ENCODE peak calls at places on chromosome 12, in nine cellular contexts. One of them, this sample, is unnamed.

GRCh38 chr12:99444859-99445316 is 202.7 kb upstream of the GARIN6 start:
- DNase-seq in H1: no peak
- DNase-seq in transverse colon: no peak
- DNase-seq in GM12891: no peak
- DNase-seq in sigmoid colon: no peak
- DNase-seq in HepG2: no peak
- DNase-seq in suprapubic skin: no peak
- DNase-seq in HCT116: no peak
- DNase-seq in prostate gland: no peak
- DNase-seq in this sample: no peak

GRCh38 chr12:63294327-63294632 is 143.3 kb upstream of the AVPR1A start:
- DNase-seq in GM12891: no peak
- DNase-seq in H1: no peak
- DNase-seq in HepG2: peak
- DNase-seq in suprapubic skin: no peak
- DNase-seq in HCT116: peak
- DNase-seq in prostate gland: no peak
- DNase-seq in transverse colon: no peak
- DNase-seq in sigmoid colon: no peak
- DNase-seq in this sample: no peak

GRCh38 chr12:101823891-101824290 is 6.9 kb downstream of the GNPTAB start:
- DNase-seq in transverse colon: peak
- DNase-seq in HCT116: peak
- DNase-seq in GM12891: no peak
- DNase-seq in HepG2: peak
- DNase-seq in suprapubic skin: no peak
- DNase-seq in prostate gland: peak
- DNase-seq in sigmoid colon: peak
- DNase-seq in H1: peak
- DNase-seq in this sample: peak

GRCh38 chr12:120346681-120347080 is 19.1 kb upstream of the PLA2G1B start:
- DNase-seq in H1: no peak
- DNase-seq in suprapubic skin: no peak
- DNase-seq in HepG2: no peak
- DNase-seq in prostate gland: no peak
- DNase-seq in sigmoid colon: no peak
- DNase-seq in HCT116: no peak
- DNase-seq in GM12891: no peak
- DNase-seq in transverse colon: no peak
- DNase-seq in this sample: no peak

GRCh38 chr12:119748512-119748911 is 80.6 kb downstream of the PRKAB1 start:
- DNase-seq in H1: no peak
- DNase-seq in HepG2: no peak
- DNase-seq in transverse colon: no peak
- DNase-seq in prostate gland: no peak
- DNase-seq in sigmoid colon: no peak
- DNase-seq in GM12891: no peak
- DNase-seq in suprapubic skin: no peak
- DNase-seq in HCT116: no peak
- DNase-seq in this sample: no peak

GRCh38 chr12:50174971-50175715 is 8.0 kb upstream of the CERS5 start:
- DNase-seq in GM12891: no peak
- DNase-seq in transverse colon: no peak
- DNase-seq in HCT116: peak
- DNase-seq in suprapubic skin: no peak
- DNase-seq in HepG2: peak
- DNase-seq in prostate gland: peak
- DNase-seq in H1: no peak
- DNase-seq in sigmoid colon: no peak
- DNase-seq in this sample: no peak

GRCh38 chr12:65432606-65433005 is 154.1 kb downstream of the MSRB3 start:
- DNase-seq in HCT116: no peak
- DNase-seq in H1: no peak
- DNase-seq in suprapubic skin: no peak
- DNase-seq in GM12891: no peak
- DNase-seq in HepG2: no peak
- DNase-seq in sigmoid colon: no peak
- DNase-seq in prostate gland: no peak
- DNase-seq in transverse colon: no peak
- DNase-seq in this sample: no peak

GRCh38 chr12:65430571-65431306 is 152.3 kb downstream of the MSRB3 start:
- DNase-seq in suprapubic skin: no peak
- DNase-seq in HepG2: peak
- DNase-seq in sigmoid colon: no peak
- DNase-seq in HCT116: peak
- DNase-seq in prostate gland: no peak
- DNase-seq in GM12891: no peak
- DNase-seq in H1: no peak
- DNase-seq in transverse colon: no peak
- DNase-seq in this sample: no peak

GRCh38 chr12:130161261-130162231 is 718 bp upstream of the FZD10 start:
- DNase-seq in sigmoid colon: no peak
- DNase-seq in suprapubic skin: no peak
- DNase-seq in prostate gland: peak
- DNase-seq in transverse colon: peak
- DNase-seq in HepG2: no peak
- DNase-seq in H1: peak
- DNase-seq in GM12891: no peak
- DNase-seq in HCT116: no peak
- DNase-seq in this sample: no peak

GRCh38 chr12:106595268-106595667 is 12.5 kb downstream of the RFX4 start:
- DNase-seq in sigmoid colon: no peak
- DNase-seq in suprapubic skin: no peak
- DNase-seq in HepG2: no peak
- DNase-seq in GM12891: no peak
- DNase-seq in prostate gland: no peak
- DNase-seq in transverse colon: no peak
- DNase-seq in H1: no peak
- DNase-seq in HCT116: no peak
- DNase-seq in this sample: no peak

GRCh38 chr12:53299101-53299453 is 418 bp upstream of the MYG1 start:
- DNase-seq in suprapubic skin: no peak
- DNase-seq in HepG2: peak
- DNase-seq in HCT116: peak
- DNase-seq in transverse colon: no peak
- DNase-seq in GM12891: no peak
- DNase-seq in prostate gland: no peak
- DNase-seq in sigmoid colon: no peak
- DNase-seq in H1: no peak
- DNase-seq in this sample: no peak

GRCh38 chr12:53298154-53298553 is 1.3 kb upstream of the MYG1 start:
- DNase-seq in sigmoid colon: no peak
- DNase-seq in suprapubic skin: no peak
- DNase-seq in H1: no peak
- DNase-seq in transverse colon: no peak
- DNase-seq in HepG2: no peak
- DNase-seq in GM12891: no peak
- DNase-seq in prostate gland: no peak
- DNase-seq in HCT116: no peak
- DNase-seq in this sample: no peak

GRCh38 chr12:53300187-53300586 is 692 bp downstream of the MYG1 start:
- DNase-seq in transverse colon: no peak
- DNase-seq in HepG2: no peak
- DNase-seq in prostate gland: no peak
- DNase-seq in sigmoid colon: no peak
- DNase-seq in H1: no peak
- DNase-seq in HCT116: no peak
- DNase-seq in suprapubic skin: no peak
- DNase-seq in GM12891: no peak
- DNase-seq in this sample: no peak

GRCh38 chr12:53302903-53303302 is 3.4 kb downstream of the MYG1 start:
- DNase-seq in GM12891: no peak
- DNase-seq in transverse colon: no peak
- DNase-seq in prostate gland: no peak
- DNase-seq in HCT116: no peak
- DNase-seq in H1: no peak
- DNase-seq in sigmoid colon: no peak
- DNase-seq in suprapubic skin: no peak
- DNase-seq in HepG2: no peak
- DNase-seq in this sample: no peak

DNA sequence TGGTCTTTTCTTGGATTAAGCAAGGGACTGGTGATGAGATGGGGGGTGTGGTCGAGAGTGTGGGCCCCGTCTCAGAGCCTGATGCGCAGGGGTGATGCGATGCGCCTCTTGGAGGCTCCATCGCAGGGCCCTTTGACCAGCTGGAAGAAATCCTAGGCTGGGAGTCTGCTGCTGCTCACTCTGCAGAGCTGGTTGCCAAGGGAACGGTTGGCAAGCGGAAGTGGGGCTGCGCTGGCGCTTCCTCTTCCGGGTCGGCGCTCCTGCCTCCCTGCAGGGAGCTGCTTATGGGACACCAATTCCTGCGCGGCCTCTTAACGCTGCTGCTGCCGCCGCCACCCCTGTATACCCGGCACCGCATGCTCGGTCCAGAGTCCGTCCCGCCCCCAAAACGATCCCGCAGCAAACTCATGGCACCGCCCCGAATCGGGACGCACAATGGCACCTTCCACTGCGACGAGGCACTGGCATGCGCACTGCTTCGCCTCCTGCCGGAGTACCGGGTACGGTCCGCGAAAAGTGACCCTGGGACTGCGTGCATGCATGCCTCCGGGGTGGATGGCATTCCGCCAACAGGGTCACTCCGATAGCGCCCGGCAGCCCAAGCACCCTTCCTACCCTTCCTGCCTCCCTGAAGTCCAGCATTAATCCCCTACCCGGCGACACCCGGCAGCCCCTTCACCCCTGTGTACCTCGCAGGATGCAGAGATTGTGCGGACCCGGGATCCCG is at the start of gene MYG1:
- DNase-seq in sigmoid colon: peak
- DNase-seq in GM12891: peak
- DNase-seq in suprapubic skin: peak
- DNase-seq in transverse colon: peak
- DNase-seq in HCT116: peak
- DNase-seq in H1: peak
- DNase-seq in HepG2: peak
- DNase-seq in prostate gland: peak
- DNase-seq in this sample: peak
- TF ChIP-seq POLR2A in sigmoid colon: peak
- TF ChIP-seq POLR2A in GM12891: peak
- TF ChIP-seq POLR2A in suprapubic skin: peak
- TF ChIP-seq POLR2A in transverse colon: peak
- TF ChIP-seq POLR2A in HCT116: peak
- TF ChIP-seq POLR2A in H1: peak
- TF ChIP-seq POLR2A in HepG2: peak
- TF ChIP-seq POLR2A in prostate gland: peak
- TF ChIP-seq POLR2A in this sample: peak

DNA sequence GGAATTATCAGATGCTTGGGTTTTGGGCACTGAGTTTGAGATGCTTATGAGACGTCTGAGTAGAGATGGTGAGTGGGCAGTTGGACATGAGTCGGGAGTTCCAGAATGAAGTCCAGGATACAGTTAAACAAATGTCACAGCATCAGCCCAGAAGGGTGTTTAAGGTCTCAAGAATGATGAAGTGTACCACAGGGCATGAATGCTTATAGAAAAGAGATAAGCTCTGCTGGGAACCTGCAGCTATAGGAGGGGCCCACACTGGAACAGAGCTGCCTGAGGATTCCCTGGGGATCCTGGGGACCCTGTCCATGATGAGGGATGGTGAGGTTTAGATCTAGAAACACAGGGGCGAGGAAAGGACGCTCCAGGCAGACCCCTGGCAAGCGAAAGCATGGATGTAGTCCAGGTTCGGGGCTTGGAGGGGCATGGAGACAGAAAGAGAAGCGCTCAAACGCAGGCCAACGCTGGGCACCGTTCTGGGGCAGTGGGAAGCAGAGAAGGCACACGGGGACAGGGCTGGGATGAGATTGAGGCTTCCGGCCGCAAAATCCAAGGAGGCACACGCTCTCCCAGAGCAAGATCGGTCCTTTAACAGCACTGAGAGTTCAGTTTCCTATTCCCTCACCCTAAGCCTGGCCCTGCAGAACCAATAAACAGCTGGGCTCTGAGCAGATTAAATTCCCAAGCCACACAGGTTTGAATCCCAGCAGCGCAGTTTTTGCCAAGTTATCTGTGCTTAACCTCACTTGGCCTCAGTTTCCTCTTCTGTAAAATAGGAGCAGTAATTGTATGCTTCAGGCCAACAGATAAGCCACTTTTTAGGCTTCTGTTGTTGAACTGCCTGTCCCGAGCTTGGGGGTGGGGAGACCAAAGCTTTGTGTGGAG is 52.9 kb downstream of the EID3 start:
- DNase-seq in HCT116: no peak
- DNase-seq in H1: no peak
- DNase-seq in suprapubic skin: no peak
- DNase-seq in prostate gland: no peak
- DNase-seq in GM12891: no peak
- DNase-seq in sigmoid colon: peak
- DNase-seq in HepG2: no peak
- DNase-seq in transverse colon: no peak
- DNase-seq in this sample: no peak
- TF ChIP-seq POLR2AphosphoS5 in HCT116: peak
- TF ChIP-seq POLR2AphosphoS5 in H1: no peak
- TF ChIP-seq POLR2AphosphoS5 in suprapubic skin: no peak
- TF ChIP-seq POLR2AphosphoS5 in prostate gland: no peak
- TF ChIP-seq POLR2AphosphoS5 in GM12891: no peak
- TF ChIP-seq POLR2AphosphoS5 in sigmoid colon: no peak
- TF ChIP-seq POLR2AphosphoS5 in HepG2: no peak
- TF ChIP-seq POLR2AphosphoS5 in transverse colon: no peak
- TF ChIP-seq POLR2AphosphoS5 in this sample: no peak

GRCh38 chr12:124680863-124681778 is 113.7 kb upstream of the NCOR2 start:
- DNase-seq in HCT116: peak
- DNase-seq in H1: no peak
- DNase-seq in GM12891: peak
- DNase-seq in transverse colon: no peak
- DNase-seq in suprapubic skin: no peak
- DNase-seq in prostate gland: no peak
- DNase-seq in HepG2: peak
- DNase-seq in sigmoid colon: no peak
- DNase-seq in this sample: peak
- TF ChIP-seq POLR2A in HCT116: no peak
- TF ChIP-seq POLR2A in H1: no peak
- TF ChIP-seq POLR2A in GM12891: no peak
- TF ChIP-seq POLR2A in transverse colon: no peak
- TF ChIP-seq POLR2A in suprapubic skin: no peak
- TF ChIP-seq POLR2A in prostate gland: no peak
- TF ChIP-seq POLR2A in HepG2: no peak
- TF ChIP-seq POLR2A in sigmoid colon: no peak
- TF ChIP-seq POLR2A in this sample: no peak

DNA sequence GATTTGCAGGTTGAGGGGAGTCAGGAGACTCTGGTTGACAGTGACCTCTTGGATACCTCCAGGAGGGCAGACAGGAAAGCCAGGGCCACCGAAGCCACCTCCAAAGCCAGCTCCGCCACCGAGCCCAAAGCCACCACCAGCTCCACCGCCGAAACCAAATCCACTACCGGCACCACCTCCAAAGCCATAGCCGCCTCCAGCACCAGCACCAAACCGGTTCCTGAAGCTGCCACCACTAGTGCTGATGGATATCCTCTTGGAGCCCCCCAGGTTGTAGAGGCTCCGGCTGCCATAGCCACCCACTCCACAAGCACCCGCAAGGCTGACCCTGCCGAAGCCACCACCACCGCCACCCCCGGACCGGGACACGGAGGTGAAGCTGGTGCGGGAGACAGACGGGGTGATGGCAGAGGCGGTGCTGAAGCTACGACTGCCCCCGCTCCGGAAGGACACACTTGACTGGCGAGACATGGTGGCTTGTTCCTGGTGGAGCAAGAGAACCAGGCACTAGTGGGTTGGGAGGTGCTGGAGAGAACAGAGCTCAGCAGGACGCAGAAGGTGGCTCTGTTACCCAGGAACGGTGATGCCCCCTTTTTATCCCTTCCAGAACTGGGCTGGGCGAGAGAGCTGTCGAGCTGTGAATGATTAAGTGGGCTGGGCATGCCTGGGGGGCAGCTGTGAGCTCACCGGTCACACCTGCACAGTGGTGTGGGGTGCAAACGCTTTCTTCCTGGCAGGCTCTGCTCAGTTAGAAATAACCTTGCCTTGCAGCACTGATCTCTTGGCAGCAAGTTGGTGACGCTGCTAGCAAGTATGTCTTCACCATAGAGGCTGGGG is at the start of gene KRT5:
- DNase-seq in HCT116: no peak
- DNase-seq in suprapubic skin: no peak
- DNase-seq in prostate gland: peak
- DNase-seq in GM12891: no peak
- DNase-seq in HepG2: no peak
- DNase-seq in H1: peak
- DNase-seq in transverse colon: no peak
- DNase-seq in sigmoid colon: no peak
- DNase-seq in this sample: no peak
- TF ChIP-seq POLR2AphosphoS5 in HCT116: no peak
- TF ChIP-seq POLR2AphosphoS5 in suprapubic skin: no peak
- TF ChIP-seq POLR2AphosphoS5 in prostate gland: peak
- TF ChIP-seq POLR2AphosphoS5 in GM12891: no peak
- TF ChIP-seq POLR2AphosphoS5 in HepG2: no peak
- TF ChIP-seq POLR2AphosphoS5 in H1: no peak
- TF ChIP-seq POLR2AphosphoS5 in transverse colon: no peak
- TF ChIP-seq POLR2AphosphoS5 in sigmoid colon: no peak
- TF ChIP-seq POLR2AphosphoS5 in this sample: no peak

This sample was measured in GM12892.